ENCODE peak calls at places on chromosomes 3 and 15, in eight cellular contexts. X, A, U, H, T, J, Q and L are unnamed samples.

GRCh38 chr15:63601026-63601726 is 4.0 kb downstream of the FBXL22 start:
- DNase-seq in A (peak), X (peak), H (no peak), Q (peak), U (peak), J (peak), T (no peak), L (no peak)

GRCh38 chr3:108271626-108272025 is 24.7 kb upstream of the HHLA2 start:
- DNase-seq in J (no peak), A (no peak), Q (no peak), H (no peak), U (no peak), T (no peak), X (no peak), L (no peak)

GRCh38 chr3:11932636-11933035 is 71.6 kb upstream of the SYN2 start:
- DNase-seq in Q (no peak), A (no peak), J (no peak), T (no peak), U (no peak), X (no peak), H (no peak), L (no peak)

GRCh38 chr3:40476478-40477470 is at the start of gene ZNF619:
- DNase-seq in X (peak), Q (peak), A (peak), H (peak), J (peak), T (no peak), U (peak), L (peak)

GRCh38 chr3:183439510-183439909 is 11.1 kb upstream of the MCF2L2 start:
- DNase-seq in A (no peak), Q (no peak), H (no peak), X (no peak), J (no peak), U (no peak), T (no peak), L (no peak)

GRCh38 chr15:101309436-101310162 is 14.6 kb upstream of the SNRPA1 start:
- DNase-seq in A (no peak), H (no peak), T (no peak), U (peak), J (no peak), Q (peak), X (peak), L (peak)

GRCh38 chr3:167716920-167717319 is 17.8 kb downstream of the PDCD10 start:
- DNase-seq in A (no peak), H (no peak), X (no peak), T (no peak), U (no peak), J (no peak), Q (no peak), L (no peak)

GRCh38 chr3:172289583-172289982 is 158.7 kb downstream of the GHSR start:
- DNase-seq in X (peak), J (no peak), Q (peak), H (no peak), U (peak), T (no peak), A (peak), L (no peak)

GRCh38 chr3:98730338-98730737 is 32.8 kb upstream of the ST3GAL6 start:
- DNase-seq in H (no peak), U (no peak), X (no peak), T (no peak), J (peak), A (no peak), Q (no peak), L (no peak)

GRCh38 chr3:37609711-37610110 is 252.0 kb upstream of the CTDSPL start:
- DNase-seq in X (no peak), H (no peak), A (no peak), T (no peak), Q (no peak), J (no peak), U (no peak), L (no peak)

GRCh38 chr3:77025476-77025875 is 14.4 kb upstream of the ROBO2 start:
- DNase-seq in X (no peak), H (no peak), Q (no peak), A (peak), U (no peak), T (no peak), J (no peak), L (no peak)

GRCh38 chr3:36911990-36912804 is 32.7 kb downstream of the TRANK1 start:
- DNase-seq in Q (no peak), T (no peak), A (no peak), X (no peak), J (peak), U (no peak), H (no peak), L (no peak)

GRCh38 chr3:9911863-9912262 is 5.0 kb upstream of the IL17RC start:
- DNase-seq in A (no peak), H (no peak), T (no peak), Q (no peak), X (peak), J (no peak), U (no peak), L (no peak)

GRCh38 chr15:49468440-49468839 is 45.4 kb downstream of the FGF7 start:
- DNase-seq in A (no peak), H (no peak), T (peak), U (no peak), X (no peak), J (no peak), Q (no peak), L (no peak)

GRCh38 chr3:71258116-71258515 is 325.4 kb downstream of the FOXP1 start:
- DNase-seq in X (no peak), A (peak), U (no peak), Q (no peak), T (no peak), H (no peak), J (no peak), L (no peak)

GRCh38 chr3:45215466-45215865 is 10.6 kb downstream of the TMEM158 start:
- DNase-seq in U (no peak), H (no peak), A (no peak), X (no peak), Q (no peak), T (no peak), J (no peak), L (no peak)

GRCh38 chr3:183189641-183190040 is 27.1 kb upstream of the LAMP3 start:
- DNase-seq in U (no peak), A (no peak), J (no peak), T (no peak), Q (no peak), X (no peak), H (no peak), L (no peak)

GRCh38 chr3:73681610-73682009 is 56.9 kb upstream of the PDZRN3 start:
- DNase-seq in H (no peak), Q (no peak), U (no peak), J (no peak), X (no peak), A (no peak), T (no peak), L (no peak)

GRCh38 chr3:152299243-152299976 is 30.7 kb downstream of the MBNL1 start:
- DNase-seq in X (no peak), U (no peak), H (no peak), Q (peak), A (no peak), T (no peak), J (no peak), L (no peak)

GRCh38 chr3:152296382-152296781 is 27.7 kb downstream of the MBNL1 start:
- DNase-seq in U (no peak), J (no peak), A (no peak), H (no peak), Q (no peak), X (no peak), T (no peak), L (no peak)

GRCh38 chr3:152296990-152297389 is 28.3 kb downstream of the MBNL1 start:
- DNase-seq in X (no peak), H (no peak), A (no peak), U (no peak), T (no peak), Q (no peak), J (no peak), L (no peak)

GRCh38 chr3:152300029-152300764 is 31.5 kb downstream of the MBNL1 start:
- DNase-seq in H (no peak), J (no peak), A (no peak), X (no peak), Q (no peak), U (no peak), T (no peak), L (no peak)

GRCh38 chr3:152298393-152299242 is 29.9 kb downstream of the MBNL1 start:
- DNase-seq in T (peak), X (no peak), A (no peak), H (no peak), J (no peak), Q (peak), U (peak), L (peak)
- TF ChIP-seq POLR2AphosphoS5 in T (peak), X (peak), A (no peak), H (no peak), J (peak), Q (peak), U (peak), L (peak)

DNA sequence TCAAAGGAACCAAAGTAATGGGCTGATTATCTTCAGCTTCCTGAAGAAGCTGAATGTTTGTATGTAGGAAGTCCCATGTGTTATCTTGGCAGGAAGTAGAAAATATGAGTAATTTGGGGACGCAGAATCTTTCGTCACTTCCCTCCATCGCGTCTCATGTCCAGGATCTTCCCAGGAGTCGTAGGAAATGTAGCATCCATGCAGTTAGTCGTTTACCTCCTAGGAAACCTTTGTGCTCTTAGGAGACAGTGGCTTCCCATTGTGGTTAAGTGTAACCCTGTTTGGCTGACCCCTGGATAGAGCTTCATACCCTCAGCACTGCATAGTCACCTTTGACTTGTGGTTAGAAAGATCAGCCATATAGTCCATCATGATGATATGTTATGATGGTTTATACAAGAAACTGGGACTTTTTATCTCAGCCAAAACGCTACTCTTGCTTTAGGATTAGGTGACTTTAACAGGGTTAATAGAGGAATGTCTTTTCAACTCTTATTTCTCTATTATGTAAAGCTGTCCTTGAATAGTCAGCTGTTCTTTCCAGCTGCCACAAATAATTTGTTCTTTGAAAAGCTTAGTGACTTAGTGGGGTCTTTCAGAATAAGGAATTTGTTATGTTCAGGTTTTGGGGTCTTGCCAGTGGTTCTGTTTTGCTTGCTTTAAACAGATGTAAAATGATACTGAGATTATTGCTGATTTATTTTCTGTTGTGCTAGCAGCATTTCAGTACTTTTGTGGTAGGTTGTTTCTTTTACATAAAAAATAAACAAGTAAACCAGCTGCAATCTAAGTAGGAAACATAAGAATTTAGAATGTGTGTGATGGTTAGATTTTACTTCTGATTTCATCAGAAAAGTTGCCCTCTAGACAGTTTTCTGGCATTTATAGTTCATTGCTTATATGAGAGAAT is 92.1 kb downstream of the KLHL25 start:
- DNase-seq in Q (no peak), T (no peak), U (no peak), A (no peak), J (no peak), H (no peak), X (no peak), L (no peak)
- TF ChIP-seq POLR2AphosphoS5 in Q (no peak), T (no peak), U (no peak), A (no peak), J (no peak), H (no peak), X (peak), L (peak)

DNA sequence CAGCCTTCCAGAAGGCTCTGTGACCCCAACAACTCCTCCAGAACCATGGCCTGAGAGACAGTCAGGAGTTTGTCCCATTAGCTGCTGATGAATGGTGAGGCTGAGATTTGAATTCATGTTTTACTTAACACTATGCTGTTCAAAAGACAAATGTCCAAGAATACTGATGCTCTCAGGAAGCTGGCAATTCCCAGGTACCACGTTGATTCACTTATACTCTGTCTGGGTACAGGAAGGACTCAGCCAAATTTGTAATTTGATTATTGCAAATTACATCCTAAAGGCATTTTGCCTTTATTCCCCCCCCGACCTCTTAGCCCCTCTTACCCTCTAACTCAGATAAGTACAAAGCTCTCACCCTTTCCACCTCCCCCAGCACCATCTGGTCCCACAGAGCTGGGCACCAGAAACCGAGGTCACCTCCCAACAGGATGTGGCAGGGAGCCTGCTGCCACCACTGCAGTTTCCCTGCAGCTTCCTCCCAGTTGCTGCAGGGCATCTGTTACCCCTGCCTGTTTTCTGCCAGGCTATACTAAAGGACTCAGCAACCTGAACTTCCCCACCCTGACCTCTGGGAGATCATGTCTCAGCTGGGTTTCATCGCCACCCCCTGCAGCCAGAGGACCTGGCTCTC is 33.6 kb downstream of the EAF1 start:
- DNase-seq in U (no peak), J (no peak), T (no peak), H (no peak), X (no peak), Q (no peak), A (no peak), L (no peak)
- TF ChIP-seq POLR2AphosphoS5 in U (no peak), J (no peak), T (no peak), H (no peak), X (peak), Q (no peak), A (no peak), L (no peak)

GRCh38 chr3:177124882-177125281 is 72.4 kb downstream of the TBL1XR1 start:
- DNase-seq in H (no peak), A (no peak), X (no peak), U (no peak), J (no peak), Q (no peak), T (no peak), L (no peak)

GRCh38 chr3:177114253-177114652 is 83.0 kb downstream of the TBL1XR1 start:
- DNase-seq in J (no peak), H (no peak), Q (no peak), X (no peak), A (no peak), T (no peak), U (no peak), L (no peak)

GRCh38 chr3:177123820-177124219 is 73.5 kb downstream of the TBL1XR1 start:
- DNase-seq in U (no peak), H (no peak), Q (no peak), J (no peak), A (no peak), X (no peak), T (no peak), L (no peak)

GRCh38 chr3:177122183-177122856 is 75.0 kb downstream of the TBL1XR1 start:
- DNase-seq in Q (no peak), U (no peak), X (no peak), A (no peak), H (no peak), J (no peak), T (no peak), L (no peak)

DNA sequence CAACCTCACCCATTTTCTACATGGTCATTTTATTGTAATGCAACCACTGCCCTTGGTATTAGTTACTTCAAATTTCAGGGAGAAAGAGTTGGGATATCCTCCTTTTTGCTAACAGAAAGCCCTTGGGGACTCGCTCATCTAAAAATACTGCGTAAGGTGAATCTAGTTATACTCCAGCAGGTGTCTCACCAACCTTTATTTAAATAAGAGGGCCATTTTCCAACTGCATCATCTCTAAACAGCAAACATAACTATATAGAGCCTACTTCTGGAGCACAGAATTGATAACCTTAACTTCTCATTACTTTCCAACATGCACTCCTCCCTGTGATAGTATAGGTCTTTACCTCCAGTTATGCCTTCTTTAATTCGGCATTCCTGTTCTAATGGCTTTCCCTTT is 77.5 kb downstream of the TBL1XR1 start:
- DNase-seq in A (no peak), Q (no peak), J (no peak), U (no peak), H (no peak), X (no peak), T (no peak), L (no peak)
- TF ChIP-seq POLR2AphosphoS5 in A (no peak), Q (no peak), J (no peak), U (no peak), H (no peak), X (no peak), T (no peak), L (no peak)

GRCh38 chr3:129280183-129280582 is 1.5 kb downstream of the HMCES start:
- DNase-seq in J (no peak), T (no peak), A (no peak), U (no peak), Q (no peak), H (no peak), X (no peak), L (no peak)

GRCh38 chr3:129276385-129276784 is 2.3 kb upstream of the HMCES start:
- DNase-seq in H (no peak), J (peak), T (no peak), X (peak), A (no peak), Q (no peak), U (peak), L (no peak)

GRCh38 chr3:129278970-129279906 is 568 bp downstream of the HMCES start:
- DNase-seq in H (peak), X (peak), A (peak), T (no peak), J (no peak), Q (peak), U (peak), L (peak)

GRCh38 chr3:129277829-129278271 is 820 bp upstream of the HMCES start:
- DNase-seq in T (no peak), H (no peak), Q (no peak), A (peak), J (no peak), X (peak), U (peak), L (no peak)

DNA sequence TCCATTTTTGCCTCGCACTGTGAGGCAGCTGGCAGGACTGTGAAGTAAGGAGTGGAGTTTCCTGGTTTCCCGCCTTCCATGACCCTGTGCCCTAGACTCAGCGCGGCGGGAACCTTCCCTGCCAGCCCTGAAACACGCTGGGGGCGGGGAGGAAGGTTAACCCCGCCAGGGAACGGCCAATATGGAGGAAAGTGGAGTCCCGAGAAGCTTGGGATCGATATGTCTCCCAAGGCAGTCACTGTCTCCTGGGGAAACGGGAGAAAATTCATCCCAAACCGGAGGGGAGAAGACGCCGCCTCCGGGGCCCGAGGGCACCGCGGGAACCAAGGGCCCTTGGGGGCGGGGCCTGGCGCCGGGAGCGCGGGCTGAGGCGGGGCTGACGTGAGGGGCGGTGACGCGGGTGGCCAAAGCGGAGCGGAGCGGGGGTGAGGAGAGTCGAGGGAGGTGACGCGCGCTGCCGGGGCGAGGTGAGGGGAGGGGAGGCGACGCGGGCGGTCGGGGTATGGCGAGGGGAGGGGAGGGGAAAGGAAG is at the start of gene HMCES:
- DNase-seq in H (peak), T (peak), J (peak), U (peak), Q (peak), A (peak), X (peak), L (peak)
- TF ChIP-seq POLR2AphosphoS5 in H (peak), T (peak), J (no peak), U (peak), Q (peak), A (peak), X (peak), L (peak)